ENCODE peak calls at places on chromosomes 16 and 17, in four cellular contexts. U, J, C and K are unnamed samples.

GRCh38 chr16:88375236-88376052 is 7.3 kb upstream of the ZNF469 start:
- DNase-seq in U (no peak), J (no peak), C (no peak), K (no peak)

GRCh38 chr16:12225816-12226480 is 249.4 kb downstream of the SNX29 start:
- DNase-seq in U (no peak), J (peak), C (no peak), K (no peak)

GRCh38 chr16:4494746-4495490 is 18.7 kb downstream of the HMOX2 start:
- DNase-seq in U (no peak), J (peak), C (no peak), K (peak)

GRCh38 chr16:89507834-89508590 is at the start of gene SPG7:
- DNase-seq in U (peak), J (peak), C (peak), K (peak)

GRCh38 chr17:79925242-79925957 is 86.2 kb upstream of the CBX4 start:
- DNase-seq in U (no peak), J (peak), C (peak), K (no peak)

GRCh38 chr16:17440131-17440530 is 30.6 kb downstream of the XYLT1 start:
- DNase-seq in U (no peak), J (no peak), C (no peak), K (no peak)

GRCh38 chr17:48259710-48260291 is 152.2 kb downstream of the SNX11 start:
- DNase-seq in U (peak), J (peak), C (no peak), K (peak)

GRCh38 chr17:4604111-4604644 is 19.8 kb downstream of the SMTNL2 start:
- DNase-seq in U (no peak), J (peak), C (no peak), K (peak)

GRCh38 chr17:77285594-77286390 is 145.0 kb downstream of the SEC14L1 start:
- DNase-seq in U (no peak), J (peak), C (peak), K (no peak)